ENCODE peak calls at places on chromosomes 4 and X, in five cellular contexts. One of them, this sample, is unnamed.

GRCh38 chr4:8201341-8201781 is 2.3 kb downstream of the SH3TC1 start:
- DNase-seq in H1: no peak
- DNase-seq in IMR-90: no peak
- DNase-seq in mesendoderm: no peak
- DNase-seq in mesenchymal stem cell: no peak
- DNase-seq in this sample: no peak

GRCh38 chr4:167581449-167581965 is 347.2 kb upstream of the SPOCK3 start:
- DNase-seq in mesendoderm: no peak
- DNase-seq in IMR-90: no peak
- DNase-seq in mesenchymal stem cell: no peak
- DNase-seq in H1: no peak
- DNase-seq in this sample: no peak

GRCh38 chrX:154374361-154375155 is at the start of gene FLNA:
- DNase-seq in mesendoderm: peak
- DNase-seq in H1: peak
- DNase-seq in mesenchymal stem cell: peak
- DNase-seq in IMR-90: no peak
- DNase-seq in this sample: no peak

GRCh38 chrX:1244164-1245076 is 24.2 kb upstream of the CSF2RA start:
- DNase-seq in mesendoderm: peak
- DNase-seq in H1: peak
- DNase-seq in mesenchymal stem cell: no peak
- DNase-seq in IMR-90: no peak
- DNase-seq in this sample: peak

GRCh38 chrX:13014111-13015094 is 30.0 kb downstream of the FAM9C start:
- DNase-seq in mesenchymal stem cell: no peak
- DNase-seq in H1: no peak
- DNase-seq in IMR-90: no peak
- DNase-seq in mesendoderm: peak
- DNase-seq in this sample: no peak

GRCh38 chr4:150126201-150126879 is 48.1 kb downstream of the DCLK2 start:
- DNase-seq in mesendoderm: no peak
- DNase-seq in H1: no peak
- DNase-seq in IMR-90: peak
- DNase-seq in mesenchymal stem cell: peak
- DNase-seq in this sample: no peak

GRCh38 chr4:48360285-48360965 is 19.1 kb downstream of the SLAIN2 start:
- DNase-seq in H1: no peak
- DNase-seq in IMR-90: peak
- DNase-seq in mesenchymal stem cell: peak
- DNase-seq in mesendoderm: peak
- DNase-seq in this sample: no peak

GRCh38 chr4:7737268-7737645 is 202.4 kb downstream of the AFAP1 start:
- DNase-seq in IMR-90: no peak
- DNase-seq in H1: no peak
- DNase-seq in mesenchymal stem cell: no peak
- DNase-seq in mesendoderm: no peak
- DNase-seq in this sample: no peak

GRCh38 chr4:23717528-23718248 is 172.2 kb downstream of the PPARGC1A start:
- DNase-seq in mesenchymal stem cell: peak
- DNase-seq in IMR-90: peak
- DNase-seq in H1: no peak
- DNase-seq in mesendoderm: peak
- DNase-seq in this sample: no peak

GRCh38 chr4:53905935-53906377 is 158.4 kb downstream of the CHIC2 start:
- DNase-seq in IMR-90: peak
- DNase-seq in mesenchymal stem cell: peak
- DNase-seq in mesendoderm: peak
- DNase-seq in H1: no peak
- DNase-seq in this sample: peak

GRCh38 chr4:145755802-145756201 is 75.9 kb downstream of the C4orf51 start:
- DNase-seq in H1: no peak
- DNase-seq in IMR-90: peak
- DNase-seq in mesenchymal stem cell: no peak
- DNase-seq in mesendoderm: no peak
- DNase-seq in this sample: no peak

GRCh38 chrX:8627796-8628195 is 104.1 kb downstream of the ANOS1 start:
- DNase-seq in H1: no peak
- DNase-seq in IMR-90: no peak
- DNase-seq in mesendoderm: peak
- DNase-seq in mesenchymal stem cell: no peak
- DNase-seq in this sample: no peak
- H4K8ac ChIP-seq in H1: no peak
- H4K8ac ChIP-seq in IMR-90: no peak
- H4K8ac ChIP-seq in mesendoderm: no peak
- H4K8ac ChIP-seq in mesenchymal stem cell: no peak
- H4K8ac ChIP-seq in this sample: no peak

DNA sequence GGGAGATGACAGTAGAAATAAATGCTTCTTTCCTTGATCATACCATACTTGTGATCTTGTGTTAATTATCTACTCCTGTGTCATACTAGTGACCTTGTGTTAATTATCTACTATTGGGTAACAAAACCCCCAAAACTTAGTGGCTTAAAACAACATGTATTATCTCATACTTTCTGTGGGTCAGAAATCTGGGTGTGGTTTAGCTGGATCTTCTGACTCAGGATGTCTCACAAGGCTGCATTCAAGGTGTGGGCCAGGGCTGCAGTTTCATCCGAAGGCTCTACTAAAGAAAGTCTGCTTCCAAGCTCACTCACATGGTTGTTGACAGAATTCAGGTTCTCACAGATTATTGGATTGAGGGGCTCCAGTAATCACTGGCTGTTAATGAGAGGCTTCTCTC is 70.3 kb upstream of the NDP start:
- DNase-seq in mesenchymal stem cell: no peak
- DNase-seq in H1: no peak
- DNase-seq in IMR-90: no peak
- DNase-seq in mesendoderm: no peak
- DNase-seq in this sample: no peak
- H4K8ac ChIP-seq in mesenchymal stem cell: no peak
- H4K8ac ChIP-seq in H1: no peak
- H4K8ac ChIP-seq in IMR-90: no peak
- H4K8ac ChIP-seq in mesendoderm: no peak
- H4K8ac ChIP-seq in this sample: no peak

GRCh38 chr4:109691411-109691920 is 11.8 kb downstream of the CASP6 start:
- DNase-seq in IMR-90: peak
- DNase-seq in H1: no peak
- DNase-seq in mesendoderm: no peak
- DNase-seq in mesenchymal stem cell: no peak
- DNase-seq in this sample: no peak

DNA sequence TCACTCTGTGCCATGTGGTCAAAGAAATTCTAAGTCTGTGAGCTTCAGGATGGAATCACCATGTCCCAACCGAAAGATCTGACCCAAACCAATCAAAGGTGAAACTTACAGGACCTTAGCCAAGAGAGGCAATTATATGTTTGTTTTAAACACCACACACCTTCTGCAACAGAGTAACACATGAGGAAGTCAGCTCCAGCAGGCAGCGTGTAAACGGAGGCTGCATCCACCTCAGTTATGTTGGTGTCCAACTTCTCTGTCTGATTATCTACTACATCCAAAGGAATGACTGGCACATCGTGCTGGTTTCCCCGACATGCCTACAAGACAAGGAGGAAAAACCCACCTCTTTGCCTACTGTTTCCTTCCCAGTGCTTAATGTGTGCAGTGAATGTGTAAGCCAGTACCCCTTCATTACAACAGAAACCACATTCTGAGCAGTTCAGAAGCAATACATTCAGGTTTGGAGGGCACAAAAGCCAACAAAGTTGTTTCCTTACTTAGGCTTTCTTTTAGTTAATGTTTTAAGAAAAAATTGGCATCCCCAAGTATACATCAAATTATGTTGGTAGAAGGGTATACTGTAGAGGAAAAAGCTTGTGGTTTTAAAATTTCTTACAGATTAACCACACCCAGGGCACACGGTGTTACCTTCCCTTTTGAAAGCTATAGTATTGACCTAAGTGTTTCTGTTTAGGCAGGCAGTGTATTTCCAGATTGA is 12.4 kb downstream of the CASP6 start:
- DNase-seq in mesenchymal stem cell: no peak
- DNase-seq in H1: no peak
- DNase-seq in mesendoderm: no peak
- DNase-seq in IMR-90: no peak
- DNase-seq in this sample: no peak
- H4K8ac ChIP-seq in mesenchymal stem cell: no peak
- H4K8ac ChIP-seq in H1: no peak
- H4K8ac ChIP-seq in mesendoderm: no peak
- H4K8ac ChIP-seq in IMR-90: no peak
- H4K8ac ChIP-seq in this sample: no peak

DNA sequence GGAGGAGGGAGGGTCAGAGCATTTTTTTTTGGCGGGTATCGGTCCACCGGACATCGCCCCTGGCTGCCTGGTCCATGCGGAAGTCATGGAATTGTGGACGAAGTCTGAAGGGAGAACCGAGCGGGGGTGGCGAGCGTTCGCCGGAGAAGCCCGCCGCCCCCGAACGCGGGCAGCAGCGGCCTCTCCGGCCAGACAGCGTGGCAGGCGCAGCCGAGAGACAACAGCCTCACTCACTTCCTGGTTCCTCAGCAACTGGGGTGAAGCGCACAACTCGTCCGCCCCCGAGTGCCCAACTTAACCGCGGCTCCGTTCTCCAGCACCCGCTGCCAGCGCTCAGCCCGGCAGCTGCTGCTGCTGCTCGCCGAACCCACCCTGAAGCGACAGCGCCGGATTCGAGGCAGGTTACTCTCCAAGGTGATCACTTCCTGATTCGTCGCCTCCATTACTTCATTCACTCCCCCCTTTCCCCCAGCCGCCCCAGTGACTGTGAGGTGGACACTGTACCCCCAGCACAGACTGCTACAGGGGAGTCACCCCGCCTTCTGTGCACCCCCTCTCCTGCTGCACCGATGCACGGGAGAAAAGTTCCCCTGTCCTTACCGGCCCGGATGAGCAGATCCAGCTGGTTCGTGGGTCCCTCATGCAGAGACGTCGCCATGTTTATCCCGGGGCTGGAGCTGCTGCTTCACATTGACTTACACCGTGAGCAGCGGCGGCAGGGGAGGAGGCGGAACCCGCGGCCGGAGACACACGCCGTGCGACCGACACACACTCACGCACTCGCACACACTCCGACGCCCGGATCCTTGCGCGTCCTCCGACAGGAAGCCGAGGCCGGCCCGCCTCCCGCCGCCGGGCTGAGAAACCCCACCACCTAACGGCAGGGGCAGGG is 68.2 kb downstream of the NOCT start:
- DNase-seq in mesendoderm: peak
- DNase-seq in IMR-90: peak
- DNase-seq in H1: peak
- DNase-seq in mesenchymal stem cell: peak
- DNase-seq in this sample: peak
- H4K8ac ChIP-seq in mesendoderm: peak
- H4K8ac ChIP-seq in IMR-90: peak
- H4K8ac ChIP-seq in H1: peak
- H4K8ac ChIP-seq in mesenchymal stem cell: peak
- H4K8ac ChIP-seq in this sample: peak

GRCh38 chr4:152258391-152258790 is 277.5 kb downstream of the FBXW7 start:
- DNase-seq in IMR-90: no peak
- DNase-seq in H1: no peak
- DNase-seq in mesenchymal stem cell: no peak
- DNase-seq in mesendoderm: no peak
- DNase-seq in this sample: no peak

GRCh38 chr4:152256996-152257395 is 278.9 kb downstream of the FBXW7 start:
- DNase-seq in mesenchymal stem cell: no peak
- DNase-seq in H1: no peak
- DNase-seq in mesendoderm: no peak
- DNase-seq in IMR-90: no peak
- DNase-seq in this sample: no peak

GRCh38 chr4:152259866-152260265 is 276.0 kb downstream of the FBXW7 start:
- DNase-seq in mesendoderm: no peak
- DNase-seq in mesenchymal stem cell: no peak
- DNase-seq in H1: no peak
- DNase-seq in IMR-90: peak
- DNase-seq in this sample: no peak

GRCh38 chr4:152257601-152258066 is 278.3 kb downstream of the FBXW7 start:
- DNase-seq in H1: no peak
- DNase-seq in mesenchymal stem cell: peak
- DNase-seq in IMR-90: peak
- DNase-seq in mesendoderm: peak
- DNase-seq in this sample: peak

GRCh38 chr4:152258804-152259708 is 276.8 kb downstream of the FBXW7 start:
- DNase-seq in mesenchymal stem cell: peak
- DNase-seq in IMR-90: peak
- DNase-seq in mesendoderm: peak
- DNase-seq in H1: no peak
- DNase-seq in this sample: no peak
- H4K8ac ChIP-seq in mesenchymal stem cell: peak
- H4K8ac ChIP-seq in IMR-90: peak
- H4K8ac ChIP-seq in mesendoderm: no peak
- H4K8ac ChIP-seq in H1: peak
- H4K8ac ChIP-seq in this sample: no peak

GRCh38 chr4:88609387-88609786 is 17.1 kb downstream of the HERC3 start:
- DNase-seq in H1: no peak
- DNase-seq in mesenchymal stem cell: peak
- DNase-seq in IMR-90: no peak
- DNase-seq in mesendoderm: no peak
- DNase-seq in this sample: no peak

GRCh38 chr4:88613417-88613875 is 21.2 kb downstream of the HERC3 start:
- DNase-seq in IMR-90: no peak
- DNase-seq in H1: no peak
- DNase-seq in mesenchymal stem cell: no peak
- DNase-seq in mesendoderm: no peak
- DNase-seq in this sample: no peak

GRCh38 chr4:88614058-88614457 is 21.8 kb downstream of the HERC3 start:
- DNase-seq in mesendoderm: no peak
- DNase-seq in H1: no peak
- DNase-seq in IMR-90: no peak
- DNase-seq in mesenchymal stem cell: no peak
- DNase-seq in this sample: no peak

GRCh38 chr4:88606832-88607231 is 14.6 kb downstream of the HERC3 start:
- DNase-seq in mesendoderm: no peak
- DNase-seq in IMR-90: no peak
- DNase-seq in mesenchymal stem cell: no peak
- DNase-seq in H1: no peak
- DNase-seq in this sample: no peak

GRCh38 chr4:88610771-88611170 is 18.5 kb downstream of the HERC3 start:
- DNase-seq in mesenchymal stem cell: peak
- DNase-seq in H1: no peak
- DNase-seq in mesendoderm: no peak
- DNase-seq in IMR-90: peak
- DNase-seq in this sample: no peak
- H4K8ac ChIP-seq in mesenchymal stem cell: no peak
- H4K8ac ChIP-seq in H1: no peak
- H4K8ac ChIP-seq in mesendoderm: no peak
- H4K8ac ChIP-seq in IMR-90: peak
- H4K8ac ChIP-seq in this sample: no peak

This sample was measured in neuronal stem cell.